ENCODE peak calls at places on chromosome 15, in six cellular contexts. R is adrenal gland; M is CD8-positive, alpha-beta T cell; D is A673; B is upper lobe of right lung; U is MM.1S. S is an unnamed sample. For H3K4me1, the result is how much of the 10 kb centered on the place peaks cover.

GRCh38 chr15:47294765-47295259 is 422.5 kb upstream of the SEMA6D start:
- DNase-seq in D (no peak), U (no peak), B (no peak), M (no peak), R (no peak), S (no peak)

GRCh38 chr15:69797051-69797595 is 300.6 kb downstream of the TLE3 start:
- DNase-seq in D (no peak), R (no peak), U (no peak), B (no peak), M (no peak), S (no peak)

GRCh38 chr15:23402140-23402539 is 44.9 kb downstream of the GOLGA6L2 start:
- DNase-seq in B (no peak), D (no peak), R (no peak), M (no peak), U (no peak), S (no peak)

GRCh38 chr15:69795601-69796000 is 302.1 kb downstream of the TLE3 start:
- DNase-seq in D (no peak), R (no peak), M (no peak), B (no peak), U (no peak), S (no peak)

GRCh38 chr15:27592036-27592725 is 506.9 kb downstream of the OCA2 start:
- DNase-seq in U (peak), R (no peak), D (no peak), M (no peak), B (no peak), S (no peak)

GRCh38 chr15:89217031-89217430 is 4.3 kb downstream of the RLBP1 start:
- DNase-seq in R (no peak), U (no peak), D (no peak), B (no peak), M (no peak), S (no peak)

GRCh38 chr15:28955160-28955502 is 69.4 kb downstream of the APBA2 start:
- DNase-seq in M (no peak), B (no peak), R (no peak), D (peak), U (peak), S (no peak)

GRCh38 chr15:95121191-95121590 is 889.8 kb downstream of the MCTP2 start:
- DNase-seq in B (no peak), M (no peak), U (no peak), D (no peak), R (no peak), S (no peak)

GRCh38 chr15:28960979-28961378 is 75.2 kb downstream of the APBA2 start:
- DNase-seq in U (no peak), R (no peak), B (no peak), D (no peak), M (no peak), S (no peak)

GRCh38 chr15:52100807-52101206 is 11.8 kb downstream of the BCL2L10 start:
- DNase-seq in M (no peak), U (no peak), R (peak), B (peak), D (peak), S (no peak)

GRCh38 chr15:33985751-33986150 is 17.5 kb downstream of the CHRM5 start:
- DNase-seq in D (no peak), R (no peak), M (no peak), B (no peak), U (no peak), S (no peak)

GRCh38 chr15:65902373-65902772 is 33.1 kb downstream of the RAB11A start:
- DNase-seq in D (no peak), R (peak), U (no peak), B (peak), M (no peak), S (no peak)

GRCh38 chr15:60389261-60390077 is 8.3 kb downstream of the ANXA2 start:
- DNase-seq in R (no peak), M (no peak), U (peak), D (no peak), B (no peak), S (no peak)

GRCh38 chr15:84824260-84824690 is 7.1 kb downstream of the ALPK3 start:
- DNase-seq in M (no peak), B (peak), U (no peak), D (no peak), R (no peak), S (no peak)

GRCh38 chr15:36185438-36185837 is 394.0 kb upstream of the CDIN1 start:
- DNase-seq in R (no peak), U (no peak), B (no peak), M (no peak), D (no peak), S (no peak)

GRCh38 chr15:90819850-90820249 is 48.5 kb upstream of the FURIN start:
- DNase-seq in U (no peak), M (no peak), D (no peak), B (no peak), R (no peak), S (no peak)

GRCh38 chr15:29056839-29057450 is 171.2 kb downstream of the APBA2 start:
- DNase-seq in U (no peak), R (no peak), D (no peak), B (peak), M (no peak), S (no peak)

GRCh38 chr15:64361259-64361658 is 5.3 kb upstream of the CSNK1G1 start:
- DNase-seq in D (no peak), U (no peak), R (no peak), B (no peak), M (no peak), S (no peak)

GRCh38 chr15:36040173-36040572 is 494.2 kb upstream of the DPH6 start:
- DNase-seq in U (no peak), D (no peak), B (no peak), M (no peak), R (no peak), S (no peak)

GRCh38 chr15:59751552-59752413 is 62.7 kb upstream of the BNIP2 start:
- DNase-seq in U (peak), D (peak), M (no peak), B (no peak), R (no peak), S (no peak)

GRCh38 chr15:91912336-91912735 is 58.8 kb downstream of the SLCO3A1 start:
- DNase-seq in U (no peak), D (no peak), R (no peak), B (no peak), M (no peak), S (no peak)

GRCh38 chr15:42349178-42349577 is 10.1 kb upstream of the CAPN3 start:
- DNase-seq in B (no peak), U (no peak), D (no peak), R (no peak), M (no peak), S (no peak)

GRCh38 chr15:101660005-101660404 is 7.8 kb upstream of the TM2D3 start:
- DNase-seq in U (no peak), B (no peak), R (no peak), M (no peak), D (no peak), S (no peak)

GRCh38 chr15:53312707-53313106 is 446.8 kb downstream of the WDR72 start:
- DNase-seq in B (no peak), M (no peak), R (peak), U (no peak), D (no peak), S (no peak)

GRCh38 chr15:29939404-29939803 is 117.1 kb upstream of the TJP1 start:
- DNase-seq in R (no peak), B (no peak), D (no peak), U (no peak), M (no peak), S (no peak)

GRCh38 chr15:93803406-93803805 is 428.0 kb upstream of the MCTP2 start:
- DNase-seq in R (no peak), M (no peak), U (no peak), D (no peak), B (no peak), S (no peak)

GRCh38 chr15:35626984-35627383 is 81.0 kb upstream of the DPH6 start:
- DNase-seq in B (no peak), U (no peak), R (no peak), D (no peak), M (no peak), S (no peak)

GRCh38 chr15:22963546-22964125 is 16.5 kb downstream of the CYFIP1 start:
- DNase-seq in B (no peak), D (no peak), U (no peak), M (no peak), R (no peak), S (no peak)

GRCh38 chr15:69593488-69593887 is 140.9 kb downstream of the RPLP1 start:
- DNase-seq in D (no peak), B (no peak), U (no peak), R (no peak), M (no peak), S (no peak)

GRCh38 chr15:70856884-70857546 is 3.1 kb upstream of the LARP6 start:
- DNase-seq in R (peak), M (no peak), B (no peak), U (no peak), D (peak), S (no peak)

GRCh38 chr15:92883643-92884458 is 16.3 kb upstream of the CHD2 start:
- DNase-seq in U (peak), R (no peak), B (no peak), M (peak), D (no peak), S (no peak)

GRCh38 chr15:85771781-85772445 is 22.8 kb downstream of the KLHL25 start:
- DNase-seq in R (peak), D (no peak), B (peak), M (no peak), U (no peak), S (no peak)

GRCh38 chr15:52148409-52148808 is 35.8 kb upstream of the BCL2L10 start:
- DNase-seq in M (no peak), U (no peak), B (no peak), R (no peak), D (no peak), S (no peak)

DNA sequence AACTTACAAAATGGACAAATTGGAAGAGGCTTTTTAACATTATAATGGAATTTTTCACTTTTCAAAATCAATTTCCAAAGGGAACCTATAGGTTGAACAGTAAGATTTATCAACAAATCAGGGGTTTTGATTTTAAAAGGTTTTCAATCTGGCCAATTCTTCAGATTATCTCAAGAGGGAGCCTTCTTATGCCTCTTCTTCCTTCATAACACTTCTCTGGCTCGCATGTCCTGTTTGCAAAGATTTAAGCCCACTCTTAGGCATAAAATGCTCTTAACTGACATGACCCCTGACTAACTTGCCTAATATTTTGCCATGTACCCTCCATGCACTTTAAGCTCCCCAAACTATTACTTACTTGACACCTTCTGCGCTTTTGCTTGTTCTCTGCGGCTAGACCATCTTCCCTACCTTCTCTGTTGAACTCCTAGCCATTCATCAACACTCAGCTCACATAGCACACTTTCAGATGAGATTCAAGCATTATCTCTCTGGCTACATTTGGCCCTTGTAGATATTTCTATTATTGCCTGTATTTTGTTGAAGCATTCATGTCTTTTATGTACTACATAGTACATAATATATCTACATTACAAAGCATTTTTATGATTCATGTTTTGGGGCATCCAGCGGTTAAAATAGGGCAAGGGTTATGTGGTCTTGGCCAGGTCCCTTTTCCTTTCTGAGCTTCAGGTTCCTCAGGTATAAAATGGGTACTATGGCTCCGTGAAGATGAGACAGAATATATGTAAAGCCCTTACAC is 1.0 kb upstream of the ARIH1 start:
- DNase-seq in U (no peak), B (no peak), R (no peak), D (peak), M (no peak), S (no peak)
- H3K4me1 ChIP-seq in U (under half), B (under half), R (under half), D (under half), M (under half), S (under half)

GRCh38 chr15:25875551-25875950 is 12.4 kb upstream of the ATP10A start:
- DNase-seq in D (no peak), U (no peak), B (no peak), R (no peak), M (no peak), S (no peak)

GRCh38 chr15:25871403-25871802 is 8.3 kb upstream of the ATP10A start:
- DNase-seq in M (no peak), R (no peak), U (no peak), B (no peak), D (no peak), S (no peak)

GRCh38 chr15:25877681-25878080 is 14.6 kb upstream of the ATP10A start:
- DNase-seq in R (no peak), B (no peak), M (no peak), D (no peak), U (no peak), S (no peak)

GRCh38 chr15:25874379-25874778 is 11.3 kb upstream of the ATP10A start:
- DNase-seq in B (no peak), D (no peak), U (no peak), M (no peak), R (no peak), S (no peak)

GRCh38 chr15:25876231-25877140 is 13.4 kb upstream of the ATP10A start:
- DNase-seq in M (no peak), D (no peak), U (no peak), R (no peak), B (no peak), S (no peak)
- H3K4me1 ChIP-seq in M (under half), D (under half), U (under half), R (under half), B (under half), S (under half)

GRCh38 chr15:87500240-87500639 is 756.3 kb downstream of the NTRK3 start:
- DNase-seq in D (no peak), M (no peak), B (no peak), R (no peak), U (no peak), S (no peak)

GRCh38 chr15:87496109-87496508 is 760.4 kb downstream of the NTRK3 start:
- DNase-seq in M (no peak), R (no peak), D (no peak), B (no peak), U (no peak), S (no peak)

GRCh38 chr15:87502173-87502572 is 754.4 kb downstream of the NTRK3 start:
- DNase-seq in U (no peak), R (no peak), D (no peak), M (no peak), B (no peak), S (no peak)

GRCh38 chr15:87496795-87497194 is 759.7 kb downstream of the NTRK3 start:
- DNase-seq in B (no peak), R (no peak), M (no peak), U (no peak), D (no peak), S (no peak)

GRCh38 chr15:87498545-87498944 is 758.0 kb downstream of the NTRK3 start:
- DNase-seq in M (no peak), B (no peak), D (no peak), U (no peak), R (no peak), S (no peak)
- H3K4me1 ChIP-seq in M (under half), B (under half), D (under half), U (under half), R (under half), S (under half)

GRCh38 chr15:40795019-40795418 is 11.9 kb upstream of the ZFYVE19 start:
- DNase-seq in R (no peak), B (no peak), M (no peak), U (no peak), D (no peak), S (no peak)
- H3K4me1 ChIP-seq in R (under half), B (under half), M (under half), U (under half), D (under half), S (under half)

GRCh38 chr15:72237286-72238224 is 6.6 kb upstream of the PKM start:
- DNase-seq in R (peak), D (peak), B (no peak), U (peak), M (peak), S (peak)
- H3K4me1 ChIP-seq in R (under half), D (under half), B (under half), U (under half), M (under half), S (under half)

GRCh38 chr15:75694241-75695182 is 18.1 kb downstream of the CSPG4 start:
- DNase-seq in U (no peak), R (peak), D (peak), B (no peak), M (no peak), S (no peak)

GRCh38 chr15:75696303-75696657 is 16.4 kb downstream of the CSPG4 start:
- DNase-seq in U (no peak), M (no peak), B (no peak), D (no peak), R (no peak), S (no peak)

GRCh38 chr15:75696854-75697259 is 15.8 kb downstream of the CSPG4 start:
- DNase-seq in D (no peak), B (no peak), M (no peak), U (no peak), R (no peak), S (no peak)

GRCh38 chr15:75695206-75695605 is 17.4 kb downstream of the CSPG4 start:
- DNase-seq in B (no peak), D (no peak), R (no peak), U (no peak), M (no peak), S (no peak)

DNA sequence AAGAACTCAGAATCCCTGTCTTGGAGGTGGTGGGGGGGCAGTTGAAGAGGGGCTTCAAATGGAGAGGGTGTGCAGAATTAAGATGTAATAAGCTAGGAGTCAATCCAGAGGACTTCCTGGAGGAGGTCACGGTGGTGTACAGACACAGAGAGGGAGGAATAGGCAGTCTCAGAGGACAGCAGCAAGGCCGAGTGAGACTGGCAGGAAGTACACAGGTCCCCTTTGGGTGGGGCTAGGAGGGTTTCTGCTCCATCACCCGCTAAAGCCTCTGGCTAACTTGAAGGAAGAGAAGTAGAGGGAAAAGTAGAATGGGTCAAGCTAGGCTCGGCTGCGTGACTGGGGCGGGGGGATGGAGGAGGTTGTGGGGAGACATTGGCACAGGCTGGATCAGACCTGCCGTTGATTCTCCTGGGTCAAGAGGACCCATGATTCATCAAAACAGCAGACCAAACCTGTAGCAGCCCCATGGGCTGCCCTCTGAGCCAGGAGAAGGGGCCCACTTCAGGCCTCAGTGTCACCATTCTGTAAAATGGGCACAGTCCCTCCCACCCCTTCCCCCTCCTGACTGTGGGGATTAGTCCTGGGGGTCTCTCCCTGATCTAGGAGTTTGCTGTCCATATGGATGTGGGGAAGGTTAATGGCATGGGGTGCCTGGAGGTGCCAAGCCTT is 16.9 kb downstream of the CSPG4 start:
- DNase-seq in R (no peak), D (no peak), B (no peak), M (no peak), U (no peak), S (no peak)
- H3K4me1 ChIP-seq in R (under half), D (under half), B (under half), M (under half), U (under half), S (under half)

GRCh38 chr15:67127925-67128324 is 62.5 kb downstream of the SMAD3 start:
- DNase-seq in U (no peak), D (no peak), B (no peak), R (no peak), M (no peak), S (no peak)

GRCh38 chr15:67133026-67133425 is 67.6 kb downstream of the SMAD3 start:
- DNase-seq in U (no peak), R (no peak), B (no peak), M (no peak), D (no peak), S (no peak)

GRCh38 chr15:67130673-67131601 is 65.5 kb downstream of the SMAD3 start:
- DNase-seq in U (no peak), D (no peak), B (no peak), R (no peak), M (no peak), S (no peak)

GRCh38 chr15:67132276-67132675 is 66.9 kb downstream of the SMAD3 start:
- DNase-seq in D (no peak), R (no peak), B (no peak), M (no peak), U (no peak), S (no peak)

GRCh38 chr15:67130166-67130565 is 64.8 kb downstream of the SMAD3 start:
- DNase-seq in M (no peak), R (no peak), D (no peak), B (no peak), U (no peak), S (no peak)
- H3K4me1 ChIP-seq in M (under half), R (under half), D (under half), B (half or more), U (under half), S (under half)

DNA sequence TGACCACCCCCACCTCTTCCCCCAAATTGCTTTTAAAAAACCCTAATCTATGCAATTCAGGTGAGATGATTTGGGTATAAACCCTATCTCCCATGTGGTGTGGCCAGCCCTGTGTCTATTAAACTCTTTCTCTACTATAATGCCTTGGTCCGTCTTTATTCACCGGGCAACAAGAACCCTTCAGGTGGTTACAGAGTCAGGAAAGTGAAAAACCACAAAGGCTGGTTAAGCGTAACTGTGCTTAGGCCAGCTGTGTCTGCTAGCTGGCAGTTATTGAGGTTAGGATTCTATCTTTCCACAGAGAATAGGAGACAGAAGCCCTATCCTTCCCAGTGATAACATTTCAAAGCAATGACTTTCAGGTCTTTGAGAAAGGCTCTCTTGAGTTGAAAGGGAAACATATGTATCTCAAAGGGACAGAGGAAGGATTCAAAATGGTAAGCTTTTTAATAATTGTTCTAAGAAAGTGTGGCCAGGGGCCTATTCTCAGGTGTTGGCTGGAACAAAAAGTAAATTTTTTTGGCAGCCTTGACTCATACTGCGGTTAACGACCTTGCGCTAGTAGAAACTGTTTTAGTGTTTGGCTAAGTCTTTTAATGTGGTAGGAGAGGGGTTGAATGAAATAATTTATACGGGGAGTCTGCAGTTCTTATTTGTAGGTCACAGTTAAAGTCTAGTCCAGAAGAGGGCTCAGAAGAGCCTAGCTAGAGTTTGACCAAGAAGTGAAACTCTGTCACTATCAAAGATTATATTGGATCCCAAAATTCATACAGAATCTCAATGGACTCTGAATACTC is 89.0 kb downstream of the NPAP1 start:
- DNase-seq in U (peak), D (no peak), B (no peak), R (no peak), M (no peak), S (no peak)
- H3K4me1 ChIP-seq in U (under half), D (under half), B (under half), R (under half), M (under half), S (under half)